ENCODE peak calls at places on chromosome 1, in seven cellular contexts. K is neural progenitor cell, N is PC-3, R is PC-9, X is SK-N-SH, W is GM23338, T is MM.1S. Z is an unnamed sample.
A peak's percentile ranks its signal among the peaks of the same experiment; 100 is the strongest.

GRCh38 chr1:225944951-225945350 is 3.9 kb upstream of the LEFTY2 start:
- DNase-seq in R (no peak), W (no peak), X (no peak), N (no peak), T (peak; percentile 62), K (no peak), Z (no peak)

GRCh38 chr1:157691285-157691920 is 9.2 kb downstream of the FCRL3 start:
- DNase-seq in K (peak; percentile 44), N (peak; percentile 62), X (peak; percentile 42), R (no peak), T (peak; percentile 69), W (peak; percentile 77), Z (peak; percentile 66)

GRCh38 chr1:23424171-23424959 is at the start of gene TCEA3:
- DNase-seq in K (peak; percentile 51), W (peak; percentile 52), X (peak; percentile 41), T (no peak), N (peak; percentile 19), R (no peak), Z (peak; percentile 57)

GRCh38 chr1:192263436-192263835 is 53.4 kb upstream of the RGS21 start:
- DNase-seq in W (no peak), N (no peak), R (no peak), T (no peak), K (no peak), X (no peak), Z (peak; percentile 33)

GRCh38 chr1:200673952-200674823 is 4.5 kb upstream of the DDX59 start:
- DNase-seq in R (no peak), W (no peak), T (no peak), K (no peak), X (no peak), N (peak; percentile 66), Z (peak; percentile 9)

GRCh38 chr1:184838374-184838995 is 83.8 kb upstream of the EDEM3 start:
- DNase-seq in T (no peak), N (peak; percentile 80), X (peak; percentile 9), K (no peak), W (no peak), R (peak; percentile 51), Z (peak; percentile 99)

GRCh38 chr1:110308247-110308646 is 30.9 kb upstream of the RBM15 start:
- DNase-seq in K (no peak), R (no peak), X (no peak), T (no peak), N (no peak), W (no peak), Z (peak; percentile 92)

GRCh38 chr1:162633327-162633762 is 1.1 kb downstream of the DDR2 start:
- DNase-seq in T (peak; percentile 89), R (no peak), X (no peak), W (peak; percentile 14), N (no peak), K (no peak), Z (peak; percentile 69)

GRCh38 chr1:153728305-153729066 is 636 bp downstream of the INTS3 start:
- DNase-seq in N (peak; percentile 47), X (peak; percentile 55), W (peak; percentile 86), R (peak; percentile 17), K (peak; percentile 79), T (no peak), Z (peak; percentile 68)

GRCh38 chr1:210151063-210151672 is 81.4 kb upstream of the SERTAD4 start:
- DNase-seq in R (no peak), X (no peak), K (no peak), N (no peak), T (no peak), W (no peak), Z (no peak)

GRCh38 chr1:234602334-234603220 is 7.4 kb downstream of the IRF2BP2 start:
- DNase-seq in W (no peak), X (no peak), R (peak; percentile 55), K (no peak), N (peak; percentile 88), T (no peak), Z (peak; percentile 98)

GRCh38 chr1:234599617-234600417 is 10.2 kb downstream of the IRF2BP2 start:
- DNase-seq in X (peak; percentile 93), N (peak; percentile 77), T (peak; percentile 95), K (peak; percentile 96), R (peak; percentile 89), W (peak; percentile 89), Z (peak; percentile 89)

GRCh38 chr1:234603221-234604204 is 6.5 kb downstream of the IRF2BP2 start:
- DNase-seq in W (no peak), R (no peak), K (no peak), N (peak; percentile 22), X (no peak), T (no peak), Z (peak; percentile 66)

GRCh38 chr1:234600418-234601216 is 9.4 kb downstream of the IRF2BP2 start:
- DNase-seq in X (peak; percentile 52), R (no peak), K (no peak), T (peak; percentile 80), W (no peak), N (peak; percentile 43), Z (peak; percentile 55)

GRCh38 chr1:234601217-234602017 is 8.6 kb downstream of the IRF2BP2 start:
- DNase-seq in N (peak; percentile 22), T (no peak), K (no peak), R (no peak), X (peak; percentile 51), W (peak; percentile 54), Z (peak; percentile 77)
- H3F3A ChIP-seq in N (peaks cover 18% of the 10 kb centered on the region), T (peaks cover 72% of the 10 kb centered on the region), K (peaks cover 45% of the 10 kb centered on the region), R (peaks cover 78% of the 10 kb centered on the region), X (peaks cover 66% of the 10 kb centered on the region), W (no peaks in the 10 kb centered on the region), Z (peaks cover 71% of the 10 kb centered on the region)

GRCh38 chr1:42681771-42682483 is at the start of gene YBX1:
- DNase-seq in K (peak; percentile 97), W (peak; percentile 99), T (peak; percentile 99), X (peak; percentile 97), R (peak; percentile 98), N (peak; percentile 98), Z (peak; percentile 99)
- H4K20me1 ChIP-seq in K (peaks cover 41% of the 10 kb centered on the region), W (peaks cover 39% of the 10 kb centered on the region), T (peaks cover 36% of the 10 kb centered on the region), X (peaks cover 40% of the 10 kb centered on the region), R (peaks cover 39% of the 10 kb centered on the region), N (peaks cover 38% of the 10 kb centered on the region), Z (peaks cover 24% of the 10 kb centered on the region)

GRCh38 chr1:87398644-87399043 is 70.0 kb downstream of the LMO4 start:
- DNase-seq in T (no peak), W (no peak), K (no peak), R (no peak), X (no peak), N (peak; percentile 84), Z (peak; percentile 93)
- H3F3A ChIP-seq in T (no peaks in the 10 kb centered on the region), W (no peaks in the 10 kb centered on the region), K (no peaks in the 10 kb centered on the region), R (peaks cover 2% of the 10 kb centered on the region), X (peaks cover 16% of the 10 kb centered on the region), N (no peaks in the 10 kb centered on the region), Z (peaks cover 25% of the 10 kb centered on the region)

DNA sequence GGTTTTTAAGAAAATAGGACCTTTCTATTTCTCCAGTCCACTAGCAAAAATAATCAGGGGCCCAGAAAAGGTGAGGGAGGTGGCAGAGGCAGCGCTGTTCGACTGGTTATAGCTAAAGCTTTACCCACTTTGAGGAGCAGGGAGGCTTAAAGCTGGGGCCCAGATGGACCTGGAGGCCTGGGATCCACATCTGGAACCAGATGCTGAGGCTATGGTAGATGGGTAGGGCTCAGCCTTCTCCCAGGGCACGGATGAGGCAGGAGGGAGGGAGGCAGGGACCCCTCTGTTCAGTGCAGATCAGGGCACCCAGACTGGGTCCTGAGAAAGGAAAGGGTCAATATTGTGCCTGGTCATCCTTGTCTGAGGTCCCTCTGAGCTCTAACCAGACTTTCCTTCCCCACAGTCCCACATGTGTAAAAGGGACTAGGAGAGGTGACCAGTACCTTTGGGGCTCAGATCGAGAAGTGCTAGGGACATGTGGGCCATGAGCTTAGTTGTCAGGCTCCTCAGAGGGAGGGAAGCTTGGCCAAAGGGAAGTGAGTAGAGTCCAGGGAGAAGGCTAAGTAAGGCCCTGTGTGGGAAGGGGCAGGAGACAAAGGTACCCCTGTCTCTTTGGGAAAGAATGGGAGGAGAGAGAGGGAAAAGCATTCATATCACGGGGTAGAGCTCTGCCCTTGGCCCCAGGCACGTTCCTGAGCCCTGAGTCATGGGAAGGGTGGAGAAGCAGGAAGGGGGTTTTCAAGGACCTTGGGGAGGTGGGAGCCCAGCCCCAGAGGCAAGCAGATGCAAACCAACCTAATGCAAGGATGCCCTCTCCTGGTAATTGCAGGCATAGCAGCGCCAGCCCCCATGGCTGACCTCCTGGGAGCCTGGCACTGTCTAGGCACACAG is 15.4 kb downstream of the LMNA start:
- DNase-seq in N (peak; percentile 100), W (peak; percentile 98), K (peak; percentile 81), R (peak; percentile 98), X (peak; percentile 90), T (peak; percentile 79), Z (peak; percentile 96)
- H4K20me1 ChIP-seq in N (peaks cover 26% of the 10 kb centered on the region), W (no peaks in the 10 kb centered on the region), K (peaks cover 59% of the 10 kb centered on the region), R (peaks cover 21% of the 10 kb centered on the region), X (peaks cover 82% of the 10 kb centered on the region), T (no peaks in the 10 kb centered on the region), Z (no peaks in the 10 kb centered on the region)